ENCODE peak calls at places on chromosomes 2 and 18, in nine cellular contexts. R is germinal center; Q is AG09309; W is NCI-H774; A is AG08396; H is OCI-M1; E is posterior vena cava; N is NK-92 treated with Interleukin-12 subunit alpha and Interleukin-12 subunit beta, amount 100 ng/mL, for 24 hours; L is dorsolateral prefrontal cortex. G is an unnamed sample.

GRCh38 chr2:1231664-1232063 is 181.6 kb upstream of the TPO start:
- DNase-seq in R (no peak), Q (no peak), W (peak), A (no peak), H (no peak), E (no peak), N (no peak), L (no peak), G (no peak)

GRCh38 chr2:141041281-141041680 is 1089.5 kb downstream of the LRP1B start:
- DNase-seq in R (no peak), Q (no peak), W (no peak), A (no peak), H (peak), E (no peak), N (no peak), L (no peak), G (no peak)

GRCh38 chr2:53632714-53633113 is 134.9 kb upstream of the CHAC2 start:
- DNase-seq in R (no peak), Q (peak), W (no peak), A (no peak), H (peak), E (no peak), N (no peak), L (no peak), G (peak)

GRCh38 chr18:22412502-22412901 is 5.2 kb downstream of the CTAGE1 start:
- DNase-seq in R (no peak), Q (no peak), W (no peak), A (no peak), H (no peak), E (no peak), N (no peak), L (no peak), G (no peak)

GRCh38 chr2:18156002-18156401 is 277.5 kb downstream of the KCNS3 start:
- DNase-seq in R (no peak), Q (no peak), W (no peak), A (no peak), H (peak), E (no peak), N (no peak), L (no peak), G (no peak)

GRCh38 chr2:24722141-24722790 is 70.9 kb downstream of the PTRHD1 start:
- DNase-seq in R (no peak), Q (no peak), W (no peak), A (no peak), H (no peak), E (no peak), N (no peak), L (no peak), G (no peak)

GRCh38 chr2:165898381-165898780 is 55.2 kb downstream of the TTC21B start:
- DNase-seq in R (no peak), Q (peak), W (no peak), A (no peak), H (no peak), E (no peak), N (no peak), L (no peak), G (no peak)

GRCh38 chr2:29082804-29083495 is 8.6 kb upstream of the PCARE start:
- DNase-seq in R (no peak), Q (no peak), W (no peak), A (no peak), H (no peak), E (no peak), N (no peak), L (no peak), G (no peak)

GRCh38 chr2:238466242-238466598 is 39.5 kb downstream of the ASB1 start:
- DNase-seq in R (no peak), Q (no peak), W (no peak), A (no peak), H (no peak), E (no peak), N (no peak), L (no peak), G (no peak)

GRCh38 chr2:96359310-96359709 is 23.7 kb downstream of the NCAPH start:
- DNase-seq in R (no peak), Q (no peak), W (no peak), A (no peak), H (peak), E (no peak), N (no peak), L (peak), G (no peak)

G was measured in non-pigmented ciliary epithelial cell.